ENCODE peak calls at places on chromosome 5, in four cellular contexts. E is neuronal stem cell, R is IMR-90, J is mesendoderm. K is an unnamed sample.

GRCh38 chr5:33936381-33937016 is at the start of gene RXFP3:
- DNase-seq in E (no peak), R (peak), J (no peak), K (peak)

GRCh38 chr5:73899916-73900315 is 273.9 kb downstream of the ARHGEF28 start:
- DNase-seq in E (no peak), R (no peak), J (no peak), K (no peak)

GRCh38 chr5:134095887-134096589 is 18.4 kb upstream of the TCF7 start:
- DNase-seq in E (no peak), R (no peak), J (no peak), K (no peak)

GRCh38 chr5:74641014-74641777 is 668 bp upstream of the ENC1 start:
- DNase-seq in E (peak), R (peak), J (peak), K (peak)

GRCh38 chr5:15500326-15500958 is 462 bp downstream of the FBXL7 start:
- DNase-seq in E (peak), R (peak), J (peak), K (peak)

GRCh38 chr5:158755971-158756370 is 343.7 kb downstream of the EBF1 start:
- DNase-seq in E (no peak), R (no peak), J (no peak), K (no peak)

GRCh38 chr5:81353189-81353588 is 40.7 kb downstream of the ACOT12 start:
- DNase-seq in E (no peak), R (no peak), J (no peak), K (no peak)

GRCh38 chr5:159106193-159106568 is 6.5 kb upstream of the EBF1 start:
- DNase-seq in E (no peak), R (no peak), J (no peak), K (no peak)

GRCh38 chr5:17305964-17306725 is 88.7 kb downstream of the BASP1 start:
- DNase-seq in E (no peak), R (peak), J (peak), K (peak)

GRCh38 chr5:97534166-97534565 is 351.1 kb upstream of the RIOK2 start:
- DNase-seq in E (peak), R (peak), J (peak), K (no peak)

GRCh38 chr5:57004800-57005199 is 52.9 kb upstream of the MIER3 start:
- DNase-seq in E (no peak), R (no peak), J (peak), K (no peak)

GRCh38 chr5:5613261-5613990 is 190.9 kb downstream of the ICE1 start:
- DNase-seq in E (no peak), R (no peak), J (no peak), K (no peak)

GRCh38 chr5:132211787-132212186 is 15.9 kb downstream of the P4HA2 start:
- DNase-seq in E (no peak), R (no peak), J (peak), K (no peak)

GRCh38 chr5:126139773-126140172 is 283.4 kb upstream of the GRAMD2B start:
- DNase-seq in E (no peak), R (peak), J (peak), K (no peak)

GRCh38 chr5:87411586-87412416 is 929 bp downstream of the CCNH start:
- DNase-seq in E (peak), R (peak), J (peak), K (no peak)

GRCh38 chr5:62626534-62626933 is 47.9 kb downstream of the LRRC70 start:
- DNase-seq in E (no peak), R (no peak), J (peak), K (no peak)

GRCh38 chr5:144024601-144025000 is 145.9 kb downstream of the YIPF5 start:
- DNase-seq in E (no peak), R (peak), J (no peak), K (no peak)

GRCh38 chr5:141848771-141849370 is 29.3 kb downstream of the PCDH1 start:
- DNase-seq in E (no peak), R (peak), J (peak), K (peak)

GRCh38 chr5:6464441-6464840 is 15.8 kb downstream of the UBE2QL1 start:
- DNase-seq in E (no peak), R (no peak), J (no peak), K (no peak)

GRCh38 chr5:78889759-78890158 is 95.4 kb downstream of the ARSB start:
- DNase-seq in E (no peak), R (peak), J (no peak), K (no peak)

GRCh38 chr5:54601832-54602231 is 84.3 kb downstream of the SNX18 start:
- DNase-seq in E (no peak), R (no peak), J (no peak), K (no peak)

GRCh38 chr5:56346717-56347116 is 113.6 kb upstream of the ANKRD55 start:
- DNase-seq in E (no peak), R (no peak), J (no peak), K (no peak)

GRCh38 chr5:103908327-103909099 is 345.9 kb upstream of the NUDT12 start:
- DNase-seq in E (no peak), R (no peak), J (peak), K (no peak)

GRCh38 chr5:158921441-158922262 is 178.1 kb downstream of the EBF1 start:
- DNase-seq in E (no peak), R (no peak), J (no peak), K (no peak)

DNA sequence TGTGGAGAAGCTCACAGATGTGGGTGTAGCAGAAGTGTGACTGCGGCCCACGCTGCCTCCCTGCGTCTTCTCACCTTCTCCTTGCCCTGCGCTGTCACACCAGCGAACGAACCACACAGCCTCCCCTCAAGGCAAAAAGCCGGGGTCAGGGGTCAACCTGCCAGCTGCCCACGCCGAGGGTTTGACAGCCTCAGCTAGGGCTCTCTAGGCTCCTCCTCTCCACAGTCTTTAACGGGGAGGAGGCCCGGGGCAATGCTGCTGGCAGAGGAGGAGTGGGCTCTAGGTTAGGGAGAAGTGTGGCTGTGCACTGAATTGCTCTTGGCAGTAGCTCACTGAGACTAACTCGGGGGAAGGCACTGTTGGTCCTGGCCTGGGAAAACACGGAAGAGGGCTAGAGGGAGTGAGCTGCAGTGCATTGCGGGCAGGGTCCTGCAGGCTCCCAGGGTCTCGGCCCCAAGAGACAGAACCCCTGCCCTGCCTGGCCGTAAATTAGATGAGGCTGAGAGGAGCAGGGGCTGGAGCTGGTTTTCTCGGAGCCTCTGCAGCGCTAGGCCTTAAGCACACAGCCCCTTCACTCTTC is 4.2 kb upstream of the TRIM52 start:
- DNase-seq in E (no peak), R (no peak), J (no peak), K (no peak)
- H2AK5ac ChIP-seq in E (no peak), R (no peak), J (no peak), K (no peak)

GRCh38 chr5:140548300-140548688 is 832 bp downstream of the EIF4EBP3 start:
- DNase-seq in E (no peak), R (no peak), J (no peak), K (no peak)
- H2AK5ac ChIP-seq in E (no peak), R (no peak), J (peak), K (no peak)

GRCh38 chr5:148730272-148730954 is 76.1 kb upstream of the HTR4 start:
- DNase-seq in E (no peak), R (peak), J (no peak), K (no peak)
- H2AK5ac ChIP-seq in E (no peak), R (no peak), J (no peak), K (no peak)

DNA sequence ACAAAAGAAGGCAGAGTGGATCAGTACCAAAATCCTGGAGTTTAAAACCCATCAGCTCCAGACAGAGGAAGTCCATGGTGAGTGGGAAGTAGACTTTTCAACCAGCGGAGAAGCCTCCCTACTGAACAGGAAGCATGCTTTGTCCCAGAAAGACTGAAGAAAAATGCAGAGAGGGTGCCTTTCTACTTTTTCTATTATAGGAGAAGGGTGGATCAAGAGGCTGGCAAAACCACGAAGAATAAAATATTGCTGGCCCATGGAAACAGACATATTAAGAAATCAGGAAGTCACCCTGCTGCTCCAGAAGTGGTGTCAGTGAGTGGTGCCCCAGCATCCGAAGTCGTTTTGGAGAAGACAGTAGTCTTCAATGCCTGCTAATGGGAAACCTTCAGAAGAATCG is 45.2 kb upstream of the DAB2 start:
- DNase-seq in E (no peak), R (no peak), J (no peak), K (no peak)
- H2AK5ac ChIP-seq in E (no peak), R (peak), J (no peak), K (no peak)

GRCh38 chr5:172178301-172179031 is 9.6 kb downstream of the STK10 start:
- DNase-seq in E (no peak), R (no peak), J (no peak), K (no peak)

GRCh38 chr5:172177232-172177631 is 10.8 kb downstream of the STK10 start:
- DNase-seq in E (no peak), R (no peak), J (no peak), K (no peak)

GRCh38 chr5:172182291-172182690 is 5.7 kb downstream of the STK10 start:
- DNase-seq in E (no peak), R (no peak), J (no peak), K (no peak)

GRCh38 chr5:172180936-172181335 is 7.1 kb downstream of the STK10 start:
- DNase-seq in E (no peak), R (no peak), J (no peak), K (no peak)

GRCh38 chr5:172179032-172179989 is 8.7 kb downstream of the STK10 start:
- DNase-seq in E (no peak), R (peak), J (peak), K (no peak)
- H2AK5ac ChIP-seq in E (no peak), R (no peak), J (peak), K (no peak)

GRCh38 chr5:172771439-172772111 is 580 bp upstream of the DUSP1 start:
- DNase-seq in E (no peak), R (no peak), J (peak), K (no peak)
- H2AK5ac ChIP-seq in E (no peak), R (peak), J (no peak), K (no peak)

GRCh38 chr5:174721522-174722432 is 2.6 kb upstream of the MSX2 start:
- DNase-seq in E (no peak), R (no peak), J (peak), K (no peak)

GRCh38 chr5:174719211-174719610 is 5.2 kb upstream of the MSX2 start:
- DNase-seq in E (no peak), R (no peak), J (peak), K (no peak)

GRCh38 chr5:174720066-174720611 is 4.2 kb upstream of the MSX2 start:
- DNase-seq in E (no peak), R (no peak), J (peak), K (no peak)

GRCh38 chr5:174722500-174722899 is 1.9 kb upstream of the MSX2 start:
- DNase-seq in E (no peak), R (no peak), J (no peak), K (no peak)

DNA sequence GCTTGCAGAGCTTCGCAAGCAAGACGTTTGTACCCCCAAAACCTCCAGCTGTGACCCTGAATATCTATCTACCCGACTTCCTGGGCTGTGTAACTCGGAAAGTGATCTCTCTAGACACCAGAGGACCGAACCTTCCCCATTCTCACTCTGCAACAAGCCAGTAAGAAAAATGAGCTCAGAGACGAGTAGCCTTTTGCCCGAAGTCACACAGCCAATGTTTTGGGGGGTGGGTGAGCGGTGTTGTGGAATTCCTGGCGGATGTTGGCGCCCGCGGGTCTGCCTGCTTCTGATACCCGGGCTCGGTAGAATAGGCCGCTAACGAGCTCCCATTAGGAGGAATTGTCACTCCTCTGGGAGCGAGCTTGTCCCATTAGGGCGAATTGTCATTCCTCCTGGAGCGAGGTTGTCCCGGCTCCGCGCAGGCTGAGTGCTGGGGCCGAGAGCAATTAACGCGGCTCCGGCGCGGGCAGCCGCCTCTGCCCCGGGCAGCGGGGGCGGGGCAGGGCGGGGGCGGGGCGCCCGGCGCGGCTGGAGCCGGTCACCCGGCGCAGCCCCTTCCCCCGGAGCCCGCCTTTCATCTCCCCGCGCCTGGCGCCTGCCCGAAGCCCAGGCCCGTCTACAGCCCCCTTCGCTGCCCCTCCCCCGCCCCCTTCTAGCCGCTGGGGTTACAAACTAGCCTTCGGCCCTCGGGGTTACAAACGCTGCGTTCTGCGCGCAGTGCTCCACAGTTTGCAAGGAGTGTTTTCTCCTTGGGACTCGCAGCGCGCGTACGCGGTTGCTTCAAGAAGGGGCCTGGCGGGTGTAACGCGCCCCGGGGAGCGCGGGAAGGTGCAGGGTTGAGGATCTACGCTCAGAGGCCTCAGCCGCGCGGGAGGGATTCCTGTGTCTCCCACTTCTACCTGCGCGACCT is 3.5 kb upstream of the MSX2 start:
- DNase-seq in E (no peak), R (no peak), J (peak), K (no peak)
- H2AK5ac ChIP-seq in E (no peak), R (no peak), J (peak), K (no peak)

DNA sequence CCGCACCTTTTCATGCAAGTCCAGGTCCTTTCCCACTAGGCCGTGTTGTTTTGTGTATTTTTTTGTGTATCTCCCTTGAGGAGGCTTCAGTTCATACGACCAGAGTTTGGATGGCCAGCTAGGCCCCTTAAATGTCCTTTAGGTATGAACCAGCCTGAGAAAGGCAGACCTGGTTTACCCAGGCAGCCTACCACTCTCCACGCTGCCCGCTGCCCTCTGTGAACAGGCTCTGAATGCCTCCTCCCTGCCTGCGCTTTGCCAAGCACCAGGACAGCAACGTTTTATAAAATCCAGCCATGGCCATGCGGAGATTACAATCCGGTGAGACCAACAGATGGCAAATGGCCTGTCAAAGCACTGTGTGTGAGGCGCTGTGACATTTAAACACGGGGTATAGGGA is 626 bp upstream of the CLTB start:
- DNase-seq in E (no peak), R (no peak), J (no peak), K (no peak)
- H2AK5ac ChIP-seq in E (peak), R (peak), J (no peak), K (no peak)

K was measured in H1.